ENCODE peak calls at places on chromosome 10, in eight cellular contexts. E, V, B, L, I, C, H and Q are unnamed samples.

GRCh38 chr10:4266387-4267083 is 481.5 kb upstream of the KLF6 start:
- DNase-seq in B (no peak), V (no peak), E (no peak), C (no peak), I (no peak), L (no peak), H (no peak), Q (no peak)

GRCh38 chr10:49610015-49610734 is at the start of gene SLC18A3:
- DNase-seq in H (peak), E (no peak), I (no peak), L (no peak), C (no peak), B (no peak), V (no peak), Q (peak)

GRCh38 chr10:90862908-90863514 is 5.2 kb upstream of the HTR7 start:
- DNase-seq in B (no peak), I (no peak), E (no peak), V (no peak), L (no peak), H (no peak), C (peak), Q (no peak)

GRCh38 chr10:129039406-129040345 is 427.4 kb upstream of the MGMT start:
- DNase-seq in B (no peak), E (no peak), L (no peak), V (no peak), H (no peak), I (no peak), C (no peak), Q (no peak)

GRCh38 chr10:33155720-33156638 is 178.5 kb downstream of the NRP1 start:
- DNase-seq in B (no peak), H (no peak), V (no peak), L (no peak), C (peak), I (no peak), E (no peak), Q (no peak)

GRCh38 chr10:95566121-95566520 is 5.0 kb upstream of the SORBS1 start:
- DNase-seq in I (no peak), B (no peak), L (no peak), C (no peak), V (no peak), H (no peak), E (no peak), Q (no peak)

GRCh38 chr10:50788951-50789904 is 49.5 kb downstream of the ASAH2B start:
- DNase-seq in H (no peak), E (no peak), I (peak), C (peak), B (no peak), V (no peak), L (no peak), Q (no peak)

GRCh38 chr10:47078393-47079163 is 167.3 kb downstream of the PTPN20 start:
- DNase-seq in C (no peak), E (no peak), V (no peak), I (no peak), B (no peak), H (no peak), L (no peak), Q (no peak)

GRCh38 chr10:104873161-104873560 is 232.1 kb downstream of the SORCS3 start:
- DNase-seq in L (no peak), V (no peak), C (no peak), I (no peak), B (no peak), H (no peak), E (no peak), Q (no peak)

GRCh38 chr10:70163448-70163847 is 6.9 kb downstream of the SAR1A start:
- DNase-seq in B (no peak), C (no peak), I (no peak), H (no peak), V (no peak), E (no peak), L (no peak), Q (no peak)

GRCh38 chr10:110843031-110843430 is 28.7 kb upstream of the PDCD4 start:
- DNase-seq in H (no peak), C (no peak), I (no peak), B (no peak), L (no peak), V (no peak), E (no peak), Q (no peak)

DNA sequence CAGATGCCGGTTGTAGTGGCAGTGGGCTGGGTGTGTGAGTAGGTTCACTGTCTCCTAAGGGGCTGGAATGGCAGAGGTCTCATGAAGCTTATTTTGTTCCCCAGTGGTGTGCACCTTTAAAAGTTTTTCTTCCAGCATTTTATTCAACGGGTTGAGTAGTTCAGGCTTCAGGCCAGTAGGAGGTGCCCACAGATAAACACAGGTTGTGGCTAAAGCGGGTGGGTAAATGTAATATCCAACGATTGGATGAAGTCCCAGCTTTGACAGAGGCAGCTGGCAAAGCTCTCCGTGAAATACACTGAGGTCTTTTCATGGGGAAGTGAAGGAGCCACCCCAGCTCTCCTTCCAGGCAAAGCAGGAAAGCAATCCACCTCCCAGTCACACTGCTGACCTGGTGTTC is 339.8 kb upstream of the LRRTM3 start:
- DNase-seq in L (no peak), B (no peak), V (no peak), H (peak), C (peak), E (no peak), I (no peak), Q (no peak)
- TF ChIP-seq CTCF in L (no peak), B (no peak), V (peak), H (peak), C (peak), E (no peak), I (no peak), Q (peak)

GRCh38 chr10:100637785-100638184 is 102.0 kb downstream of the HIF1AN start:
- DNase-seq in H (peak), V (peak), I (no peak), L (no peak), B (no peak), C (no peak), E (no peak), Q (no peak)
- TF ChIP-seq CTCF in H (peak), V (peak), I (peak), L (no peak), B (peak), C (peak), E (no peak), Q (peak)

GRCh38 chr10:120402358-120402757 is 54.7 kb upstream of the PLPP4 start:
- DNase-seq in B (no peak), I (no peak), C (no peak), L (no peak), E (no peak), H (no peak), V (no peak), Q (no peak)
- TF ChIP-seq CTCF in B (no peak), I (no peak), C (no peak), L (no peak), E (no peak), H (no peak), V (no peak), Q (no peak)

DNA sequence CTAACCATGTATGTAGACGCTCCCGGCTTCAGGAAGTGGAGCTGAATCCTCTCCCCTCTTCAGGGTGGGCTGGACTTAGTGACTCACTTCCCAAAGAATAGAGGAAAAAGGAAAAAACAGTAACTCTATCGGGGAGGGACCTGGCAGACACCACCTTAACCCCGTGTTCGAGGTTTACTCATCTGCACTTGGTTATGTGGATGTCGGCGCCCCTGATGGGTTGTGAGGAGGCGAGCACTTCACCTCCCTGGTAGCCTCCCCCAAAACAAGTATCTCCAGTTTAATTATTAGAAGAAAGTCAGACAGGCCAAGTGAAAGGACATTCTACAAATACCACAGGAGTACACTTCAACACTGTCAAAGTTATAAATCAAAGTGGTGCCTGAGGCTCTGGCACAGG is 559.7 kb downstream of the TCERG1L start:
- DNase-seq in B (peak), I (peak), H (no peak), E (no peak), V (no peak), C (no peak), L (no peak), Q (peak)
- TF ChIP-seq CTCF in B (no peak), I (no peak), H (no peak), E (no peak), V (no peak), C (no peak), L (no peak), Q (no peak)

GRCh38 chr10:27783660-27784059 is 38.0 kb upstream of the MKX start:
- DNase-seq in V (no peak), B (no peak), I (no peak), E (no peak), L (no peak), C (peak), H (peak), Q (no peak)
- TF ChIP-seq CTCF in V (peak), B (no peak), I (peak), E (no peak), L (no peak), C (peak), H (peak), Q (peak)

GRCh38 chr10:113073549-113074189 is 123.6 kb downstream of the TCF7L2 start:
- DNase-seq in H (peak), E (peak), L (peak), V (no peak), C (peak), B (peak), I (peak), Q (peak)

GRCh38 chr10:113068178-113068890 is 118.3 kb downstream of the TCF7L2 start:
- DNase-seq in B (no peak), L (no peak), V (no peak), I (no peak), C (no peak), H (no peak), E (no peak), Q (no peak)

GRCh38 chr10:113071446-113071845 is 121.4 kb downstream of the TCF7L2 start:
- DNase-seq in B (peak), H (no peak), C (no peak), I (peak), E (no peak), L (peak), V (no peak), Q (no peak)

GRCh38 chr10:113067516-113067915 is 117.5 kb downstream of the TCF7L2 start:
- DNase-seq in I (no peak), V (no peak), H (no peak), B (no peak), C (no peak), E (no peak), L (no peak), Q (no peak)

GRCh38 chr10:113069595-113069994 is 119.5 kb downstream of the TCF7L2 start:
- DNase-seq in C (peak), L (no peak), E (no peak), I (no peak), V (no peak), H (no peak), B (no peak), Q (no peak)
- TF ChIP-seq CTCF in C (no peak), L (no peak), E (no peak), I (no peak), V (no peak), H (no peak), B (no peak), Q (no peak)

GRCh38 chr10:97542169-97543024 is 30.2 kb upstream of the ANKRD2 start:
- DNase-seq in B (peak), V (no peak), I (peak), C (peak), H (peak), L (peak), E (peak), Q (peak)

GRCh38 chr10:97538839-97539238 is 33.7 kb upstream of the ANKRD2 start:
- DNase-seq in I (no peak), V (no peak), E (peak), C (no peak), B (no peak), H (no peak), L (no peak), Q (peak)

GRCh38 chr10:97539523-97540200 is 32.9 kb upstream of the ANKRD2 start:
- DNase-seq in V (no peak), L (peak), I (no peak), E (no peak), B (no peak), C (peak), H (peak), Q (peak)

GRCh38 chr10:97543025-97543546 is 29.5 kb upstream of the ANKRD2 start:
- DNase-seq in V (no peak), L (peak), E (peak), I (peak), H (no peak), C (peak), B (peak), Q (peak)

DNA sequence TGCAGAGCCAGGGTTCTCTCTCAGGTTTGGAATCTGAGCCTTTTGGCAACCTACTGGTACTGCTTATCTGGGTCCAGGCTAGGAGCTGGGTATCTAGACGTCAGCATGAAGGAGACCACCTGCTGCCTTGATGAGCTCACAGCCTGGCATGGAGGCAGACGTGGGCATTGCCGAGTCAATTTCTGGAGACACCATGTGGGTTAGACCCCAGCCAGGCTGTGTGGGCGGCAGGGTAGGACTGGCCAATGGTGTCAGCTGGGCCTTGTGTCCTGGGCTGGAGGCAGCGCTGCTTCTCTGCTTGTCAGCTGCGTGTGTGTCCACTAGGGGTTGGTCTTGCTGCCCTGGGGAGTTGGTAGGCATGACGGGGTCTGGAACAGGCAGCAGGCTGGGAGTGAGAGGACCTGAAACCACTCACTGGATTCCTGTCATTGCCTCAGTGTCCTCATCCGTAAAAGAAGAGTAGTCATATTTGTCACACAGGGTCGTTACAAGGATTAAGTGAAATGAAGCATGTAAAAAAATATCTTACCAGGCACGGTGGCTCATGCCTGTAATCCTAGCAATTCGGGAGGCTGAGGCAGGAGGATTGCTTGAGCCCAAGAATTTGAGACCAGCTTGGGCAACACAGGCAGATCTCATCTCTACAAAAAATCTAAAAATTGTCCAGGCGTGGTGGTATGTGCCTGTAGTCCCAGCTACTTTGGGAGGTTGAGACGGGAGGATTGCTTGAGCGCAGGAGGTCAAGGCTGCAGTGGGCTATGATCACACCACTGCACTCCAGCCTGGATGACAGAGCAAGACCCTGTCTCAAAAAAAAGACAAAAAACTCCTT is 31.7 kb upstream of the ANKRD2 start:
- DNase-seq in V (no peak), C (no peak), L (no peak), H (peak), B (no peak), E (no peak), I (no peak), Q (peak)
- TF ChIP-seq CTCF in V (no peak), C (no peak), L (no peak), H (peak), B (no peak), E (no peak), I (no peak), Q (no peak)